ENCODE peak calls at places on chromosome 21, in eight cellular contexts. V is HTR-8/SVneo; K is spleen; Y is fibroblast of the conjunctiva; W is endothelial cell; E is H54; F is fibroblast of lung; P is CD8-positive, alpha-beta memory T cell. D is an unnamed sample.

GRCh38 chr21:32340863-32341848 is 42.5 kb downstream of the MRAP start:
- DNase-seq in V (no peak), K (no peak), Y (no peak), W (no peak), E (no peak), F (no peak), P (no peak), D (no peak)

GRCh38 chr21:29606613-29607012 is 307.9 kb downstream of the BACH1 start:
- DNase-seq in V (no peak), K (no peak), Y (no peak), W (no peak), E (no peak), F (no peak), P (no peak), D (no peak)

GRCh38 chr21:46459024-46459355 is 299 bp downstream of the DIP2A start:
- DNase-seq in V (no peak), K (no peak), Y (no peak), W (no peak), E (no peak), F (no peak), P (no peak), D (no peak)

GRCh38 chr21:34702341-34702807 is 33.6 kb downstream of the CLIC6 start:
- DNase-seq in V (peak; percentile 51), K (no peak), Y (peak; percentile 48), W (no peak), E (no peak), F (peak; percentile 89), P (no peak), D (no peak)

GRCh38 chr21:25639167-25639921 is at the start of gene JAM2:
- DNase-seq in V (peak; percentile 49), K (peak; percentile 86), Y (peak; percentile 12), W (peak; percentile 41), E (peak; percentile 61), F (peak; percentile 36), P (peak; percentile 66), D (peak; percentile 15)

GRCh38 chr21:45942755-45943629 is 38.6 kb upstream of the COL6A1 start:
- DNase-seq in V (no peak), K (peak; percentile 71), Y (no peak), W (no peak), E (no peak), F (no peak), P (no peak), D (no peak)

GRCh38 chr21:36753556-36753955 is 54.6 kb downstream of the SIM2 start:
- DNase-seq in V (no peak), K (no peak), Y (no peak), W (no peak), E (peak; percentile 37), F (no peak), P (no peak), D (no peak)

GRCh38 chr21:36126621-36127110 is 8.2 kb upstream of the CBR3 start:
- DNase-seq in V (no peak), K (no peak), Y (no peak), W (no peak), E (no peak), F (no peak), P (no peak), D (no peak)

GRCh38 chr21:31340499-31340898 is 3.6 kb downstream of the TIAM1 start:
- DNase-seq in V (no peak), K (no peak), Y (no peak), W (no peak), E (no peak), F (no peak), P (no peak), D (no peak)

GRCh38 chr21:36849461-36849860 is 117.0 kb downstream of the HLCS start:
- DNase-seq in V (no peak), K (no peak), Y (no peak), W (no peak), E (no peak), F (no peak), P (no peak), D (no peak)

GRCh38 chr21:23853796-23854379 is 1753.4 kb downstream of the MRPL39 start:
- DNase-seq in V (peak; percentile 40), K (no peak), Y (peak; percentile 10), W (no peak), E (no peak), F (peak; percentile 35), P (no peak), D (no peak)

GRCh38 chr21:28280611-28281010 is 712.1 kb downstream of the LTN1 start:
- DNase-seq in V (no peak), K (no peak), Y (no peak), W (no peak), E (no peak), F (no peak), P (no peak), D (no peak)

GRCh38 chr21:32257952-32258785 is 20.7 kb downstream of the MIS18A start:
- DNase-seq in V (peak; percentile 81), K (no peak), Y (peak; percentile 76), W (peak; percentile 73), E (peak; percentile 69), F (peak; percentile 88), P (no peak), D (peak; percentile 19)

GRCh38 chr21:46550511-46550941 is 54.4 kb downstream of the S100B start:
- DNase-seq in V (no peak), K (no peak), Y (no peak), W (no peak), E (no peak), F (no peak), P (peak; percentile 76), D (no peak)

GRCh38 chr21:37128069-37128468 is 55.0 kb downstream of the TTC3 start:
- DNase-seq in V (no peak), K (no peak), Y (no peak), W (no peak), E (no peak), F (no peak), P (no peak), D (no peak)

GRCh38 chr21:15170614-15171013 is 105.8 kb upstream of the NRIP1 start:
- DNase-seq in V (no peak), K (no peak), Y (no peak), W (no peak), E (no peak), F (no peak), P (no peak), D (no peak)

GRCh38 chr21:33047231-33047630 is 21.5 kb downstream of the OLIG2 start:
- DNase-seq in V (no peak), K (no peak), Y (no peak), W (no peak), E (peak; percentile 80), F (peak; percentile 50), P (no peak), D (no peak)

GRCh38 chr21:14215971-14216621 is at the start of gene RBM11:
- DNase-seq in V (peak; percentile 45), K (peak; percentile 92), Y (peak; percentile 9), W (peak; percentile 91), E (no peak), F (peak; percentile 16), P (peak; percentile 73), D (peak; percentile 53)

GRCh38 chr21:45599146-45599581 is 44.4 kb upstream of the PCBP3 start:
- DNase-seq in V (no peak), K (peak; percentile 69), Y (no peak), W (no peak), E (no peak), F (no peak), P (no peak), D (no peak)

GRCh38 chr21:31161157-31161556 is 122.9 kb upstream of the KRTAP19-8 start:
- DNase-seq in V (peak; percentile 14), K (no peak), Y (no peak), W (no peak), E (peak; percentile 13), F (peak; percentile 6), P (no peak), D (peak; percentile 28)

GRCh38 chr21:34817821-34818662 is 149.2 kb downstream of the CLIC6 start:
- DNase-seq in V (no peak), K (no peak), Y (no peak), W (no peak), E (no peak), F (no peak), P (no peak), D (no peak)